ENCODE peak calls at places on chromosomes 2 and 18, in eight cellular contexts. E, I, L, W, P, M, J and T are unnamed samples.

GRCh38 chr2:68465081-68465916 is 1.8 kb downstream of the FBXO48 start:
- DNase-seq in E (no peak), I (no peak), L (no peak), W (peak; percentile 25), P (no peak), M (no peak), J (no peak), T (peak; percentile 22)

GRCh38 chr18:79950440-79951341 is 762 bp downstream of the SLC66A2 start:
- DNase-seq in E (no peak), I (no peak), L (no peak), W (no peak), P (peak; percentile 26), M (no peak), J (no peak), T (no peak)

GRCh38 chr2:46431481-46432235 is 47.7 kb upstream of the TMEM247 start:
- DNase-seq in E (no peak), I (no peak), L (no peak), W (peak; percentile 71), P (no peak), M (no peak), J (no peak), T (peak; percentile 59)

GRCh38 chr2:69216535-69217332 is 170.3 kb downstream of the GFPT1 start:
- DNase-seq in E (no peak), I (peak; percentile 46), L (no peak), W (peak; percentile 79), P (no peak), M (no peak), J (peak; percentile 34), T (peak; percentile 87)

GRCh38 chr2:85161626-85161960 is 28.4 kb downstream of the TCF7L1 start:
- DNase-seq in E (no peak), I (no peak), L (no peak), W (peak; percentile 56), P (no peak), M (no peak), J (no peak), T (peak; percentile 66)

GRCh38 chr2:16094851-16095250 is 154.5 kb downstream of the MYCN start:
- DNase-seq in E (no peak), I (no peak), L (no peak), W (no peak), P (no peak), M (no peak), J (no peak), T (no peak)

GRCh38 chr2:232761301-232761907 is 15.0 kb downstream of the KCNJ13 start:
- DNase-seq in E (no peak), I (no peak), L (no peak), W (peak; percentile 39), P (peak; percentile 6), M (peak; percentile 4), J (peak; percentile 32), T (peak; percentile 47)

GRCh38 chr2:231227309-231228162 is 29.1 kb downstream of the ARMC9 start:
- DNase-seq in E (peak; percentile 14), I (peak; percentile 68), L (peak; percentile 73), W (peak; percentile 83), P (no peak), M (peak; percentile 46), J (peak; percentile 79), T (peak; percentile 66)

GRCh38 chr18:35267161-35267651 is 22.8 kb downstream of the ZSCAN30 start:
- DNase-seq in E (peak; percentile 94), I (peak; percentile 85), L (peak; percentile 83), W (peak; percentile 49), P (peak; percentile 68), M (no peak), J (peak; percentile 7), T (peak; percentile 74)

GRCh38 chr2:216495656-216496055 is 3.0 kb upstream of the RPL37A start:
- DNase-seq in E (no peak), I (no peak), L (no peak), W (peak; percentile 63), P (no peak), M (no peak), J (no peak), T (peak; percentile 69)

GRCh38 chr2:11850082-11850481 is 103.7 kb downstream of the LPIN1 start:
- DNase-seq in E (no peak), I (no peak), L (no peak), W (no peak), P (no peak), M (no peak), J (no peak), T (no peak)

GRCh38 chr2:15798716-15799431 is 141.5 kb upstream of the MYCN start:
- DNase-seq in E (no peak), I (no peak), L (no peak), W (no peak), P (no peak), M (no peak), J (no peak), T (no peak)

GRCh38 chr2:55986700-55987440 is 63.3 kb upstream of the EFEMP1 start:
- DNase-seq in E (no peak), I (no peak), L (no peak), W (peak; percentile 55), P (no peak), M (no peak), J (no peak), T (peak; percentile 90)

GRCh38 chr18:48884306-48885235 is 66.2 kb downstream of the SMAD7 start:
- DNase-seq in E (no peak), I (no peak), L (no peak), W (no peak), P (no peak), M (no peak), J (no peak), T (no peak)

GRCh38 chr2:129912871-129913694 is 66.4 kb upstream of the RAB6C start:
- DNase-seq in E (no peak), I (no peak), L (no peak), W (no peak), P (no peak), M (no peak), J (no peak), T (no peak)

GRCh38 chr2:188485496-188485895 is 193.8 kb downstream of the GULP1 start:
- DNase-seq in E (no peak), I (no peak), L (no peak), W (no peak), P (no peak), M (no peak), J (no peak), T (no peak)

GRCh38 chr2:54558188-54558975 is 102.3 kb downstream of the SPTBN1 start:
- DNase-seq in E (peak; percentile 71), I (peak; percentile 46), L (peak; percentile 92), W (peak; percentile 59), P (peak; percentile 68), M (no peak), J (peak; percentile 76), T (peak; percentile 60)

GRCh38 chr2:232860593-232861241 is 9.3 kb upstream of the SNORC start:
- DNase-seq in E (no peak), I (no peak), L (no peak), W (no peak), P (no peak), M (no peak), J (no peak), T (no peak)

GRCh38 chr2:85811173-85811849 is 57.5 kb downstream of the ATOH8 start:
- DNase-seq in E (no peak), I (peak; percentile 61), L (no peak), W (peak; percentile 71), P (no peak), M (no peak), J (no peak), T (peak; percentile 70)

GRCh38 chr2:237471457-237472186 is 15.4 kb upstream of the MLPH start:
- DNase-seq in E (no peak), I (peak; percentile 42), L (peak; percentile 75), W (peak; percentile 43), P (peak; percentile 16), M (no peak), J (peak; percentile 74), T (peak; percentile 66)

GRCh38 chr2:98899041-98899702 is 36.9 kb downstream of the CRACDL start:
- DNase-seq in E (no peak), I (no peak), L (no peak), W (no peak), P (no peak), M (no peak), J (no peak), T (no peak)

GRCh38 chr2:208609166-208609804 is 202.7 kb downstream of the PTH2R start:
- DNase-seq in E (no peak), I (no peak), L (no peak), W (no peak), P (no peak), M (no peak), J (no peak), T (no peak)

GRCh38 chr2:217610411-217610814 is 392.4 kb downstream of the TNS1 start:
- DNase-seq in E (peak; percentile 69), I (no peak), L (no peak), W (no peak), P (peak; percentile 19), M (no peak), J (no peak), T (no peak)